ENCODE peak calls at places on chromosomes 1 and 21, in five cellular contexts. One of them, this sample, is unnamed.

GRCh38 chr1:182625716-182626504 is 21.7 kb upstream of the RGS16 start:
- DNase-seq in testis: no peak
- DNase-seq in ascending aorta: no peak
- DNase-seq in fibroblast of lung: no peak
- DNase-seq in astrocyte: no peak
- DNase-seq in this sample: no peak

GRCh38 chr1:186500804-186501203 is 39.9 kb upstream of the PDC start:
- DNase-seq in astrocyte: no peak
- DNase-seq in fibroblast of lung: no peak
- DNase-seq in ascending aorta: no peak
- DNase-seq in testis: no peak
- DNase-seq in this sample: no peak

GRCh38 chr1:161706483-161707347 is at the start of gene FCRLA:
- DNase-seq in fibroblast of lung: peak; percentile 74
- DNase-seq in astrocyte: peak; percentile 96
- DNase-seq in testis: no peak
- DNase-seq in ascending aorta: no peak
- DNase-seq in this sample: peak; percentile 95

GRCh38 chr1:205913451-205914204 is 29.6 kb downstream of the SLC26A9 start:
- DNase-seq in fibroblast of lung: peak; percentile 11
- DNase-seq in astrocyte: peak; percentile 41
- DNase-seq in ascending aorta: no peak
- DNase-seq in testis: peak; percentile 87
- DNase-seq in this sample: peak; percentile 11

GRCh38 chr1:83086346-83086745 is 912.6 kb downstream of the TTLL7 start:
- DNase-seq in astrocyte: no peak
- DNase-seq in fibroblast of lung: no peak
- DNase-seq in ascending aorta: no peak
- DNase-seq in testis: peak; percentile 15
- DNase-seq in this sample: no peak

GRCh38 chr1:44484155-44484688 is 79.2 kb downstream of the RNF220 start:
- DNase-seq in fibroblast of lung: no peak
- DNase-seq in ascending aorta: no peak
- DNase-seq in astrocyte: peak; percentile 73
- DNase-seq in testis: no peak
- DNase-seq in this sample: peak; percentile 27

GRCh38 chr21:35401476-35401875 is 352.4 kb upstream of the RUNX1 start:
- DNase-seq in ascending aorta: no peak
- DNase-seq in astrocyte: peak; percentile 85
- DNase-seq in fibroblast of lung: no peak
- DNase-seq in testis: no peak
- DNase-seq in this sample: peak; percentile 27

GRCh38 chr1:2415337-2415736 is 3.0 kb upstream of the PEX10 start:
- DNase-seq in astrocyte: no peak
- DNase-seq in testis: no peak
- DNase-seq in ascending aorta: no peak
- DNase-seq in fibroblast of lung: no peak
- DNase-seq in this sample: no peak

GRCh38 chr1:84603941-84604830 is 29.9 kb upstream of the CTBS start:
- DNase-seq in testis: no peak
- DNase-seq in ascending aorta: peak; percentile 52
- DNase-seq in fibroblast of lung: peak; percentile 60
- DNase-seq in astrocyte: peak; percentile 88
- DNase-seq in this sample: peak; percentile 84

GRCh38 chr1:232016636-232017035 is 390.0 kb downstream of the DISC1 start:
- DNase-seq in astrocyte: peak; percentile 24
- DNase-seq in ascending aorta: no peak
- DNase-seq in testis: no peak
- DNase-seq in fibroblast of lung: peak; percentile 55
- DNase-seq in this sample: no peak

GRCh38 chr1:35386954-35387353 is 118.4 kb downstream of the ZMYM4 start:
- DNase-seq in fibroblast of lung: no peak
- DNase-seq in testis: no peak
- DNase-seq in ascending aorta: no peak
- DNase-seq in astrocyte: no peak
- DNase-seq in this sample: no peak

GRCh38 chr1:16165548-16165947 is 9.7 kb upstream of the EPHA2 start:
- DNase-seq in astrocyte: no peak
- DNase-seq in ascending aorta: no peak
- DNase-seq in testis: no peak
- DNase-seq in fibroblast of lung: no peak
- DNase-seq in this sample: no peak

GRCh38 chr1:20137055-20137454 is 2.1 kb upstream of the PLA2G2F start:
- DNase-seq in astrocyte: no peak
- DNase-seq in testis: no peak
- DNase-seq in ascending aorta: no peak
- DNase-seq in fibroblast of lung: no peak
- DNase-seq in this sample: no peak

GRCh38 chr1:29853716-29854330 is 617.5 kb downstream of the PTPRU start:
- DNase-seq in testis: no peak
- DNase-seq in astrocyte: no peak
- DNase-seq in fibroblast of lung: no peak
- DNase-seq in ascending aorta: no peak
- DNase-seq in this sample: no peak

GRCh38 chr1:55747285-55747890 is 532.2 kb upstream of the USP24 start:
- DNase-seq in testis: no peak
- DNase-seq in astrocyte: peak; percentile 25
- DNase-seq in fibroblast of lung: peak; percentile 56
- DNase-seq in ascending aorta: no peak
- DNase-seq in this sample: no peak

GRCh38 chr1:39128126-39128525 is 76.4 kb upstream of the MACF1 start:
- DNase-seq in astrocyte: no peak
- DNase-seq in ascending aorta: no peak
- DNase-seq in testis: no peak
- DNase-seq in fibroblast of lung: no peak
- DNase-seq in this sample: no peak

GRCh38 chr1:85325920-85326319 is 49.5 kb upstream of the BCL10 start:
- DNase-seq in fibroblast of lung: no peak
- DNase-seq in astrocyte: no peak
- DNase-seq in testis: no peak
- DNase-seq in ascending aorta: no peak
- DNase-seq in this sample: no peak

GRCh38 chr1:200909071-200909470 is 14.4 kb downstream of the INAVA start:
- DNase-seq in fibroblast of lung: no peak
- DNase-seq in astrocyte: no peak
- DNase-seq in ascending aorta: no peak
- DNase-seq in testis: no peak
- DNase-seq in this sample: no peak

GRCh38 chr1:212909652-212910063 is 40.7 kb upstream of the VASH2 start:
- DNase-seq in testis: no peak
- DNase-seq in fibroblast of lung: no peak
- DNase-seq in ascending aorta: no peak
- DNase-seq in astrocyte: no peak
- DNase-seq in this sample: no peak

GRCh38 chr1:110494036-110494435 is 24.9 kb downstream of the KCNA10 start:
- DNase-seq in testis: no peak
- DNase-seq in fibroblast of lung: no peak
- DNase-seq in astrocyte: no peak
- DNase-seq in ascending aorta: no peak
- DNase-seq in this sample: no peak

GRCh38 chr1:10514490-10515235 is 39.9 kb downstream of the PEX14 start:
- DNase-seq in ascending aorta: no peak
- DNase-seq in testis: no peak
- DNase-seq in astrocyte: peak; percentile 22
- DNase-seq in fibroblast of lung: peak; percentile 51
- DNase-seq in this sample: peak; percentile 33

GRCh38 chr1:31062867-31063380 is 2.6 kb downstream of the PUM1 start:
- DNase-seq in fibroblast of lung: no peak
- DNase-seq in testis: no peak
- DNase-seq in ascending aorta: no peak
- DNase-seq in astrocyte: no peak
- DNase-seq in this sample: no peak
- H3K4me3 ChIP-seq in fibroblast of lung: peak overlapping the region; percentile 76
- H3K4me3 ChIP-seq in testis: no peak overlapping the region
- H3K4me3 ChIP-seq in ascending aorta: peak overlapping the region; percentile 60
- H3K4me3 ChIP-seq in astrocyte: peak overlapping the region; percentile 99
- H3K4me3 ChIP-seq in this sample: peak overlapping the region; percentile 94

DNA sequence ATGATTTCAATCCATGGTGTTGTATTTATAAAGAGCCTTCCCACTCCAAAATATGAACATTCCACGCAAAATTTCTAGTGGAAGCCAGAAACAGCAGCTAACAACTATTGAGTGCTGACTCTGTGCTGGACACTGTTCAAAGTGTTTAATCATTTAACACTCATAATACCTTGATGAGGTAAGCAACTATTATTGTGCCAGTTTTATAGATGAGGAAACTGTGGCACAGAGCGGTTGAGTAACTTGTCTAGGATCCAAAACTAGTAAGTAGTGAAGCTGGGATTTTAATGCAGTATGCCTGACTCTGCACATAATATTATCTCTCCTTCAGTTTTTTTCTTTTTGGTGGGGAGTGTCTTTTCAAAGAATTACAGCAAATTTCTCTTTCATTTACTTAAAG is 228.3 kb downstream of the SLC35F3 start:
- DNase-seq in ascending aorta: no peak
- DNase-seq in astrocyte: no peak
- DNase-seq in testis: no peak
- DNase-seq in fibroblast of lung: no peak
- DNase-seq in this sample: no peak
- H3K27ac ChIP-seq in ascending aorta: no peak overlapping the region
- H3K27ac ChIP-seq in astrocyte: no peak overlapping the region
- H3K27ac ChIP-seq in testis: no peak overlapping the region
- H3K27ac ChIP-seq in fibroblast of lung: no peak overlapping the region
- H3K27ac ChIP-seq in this sample: no peak overlapping the region

GRCh38 chr1:160219062-160219929 is 14.1 kb downstream of the PEA15 start:
- DNase-seq in astrocyte: peak; percentile 50
- DNase-seq in fibroblast of lung: peak; percentile 84
- DNase-seq in ascending aorta: no peak
- DNase-seq in testis: peak; percentile 69
- DNase-seq in this sample: peak; percentile 50
- TF ChIP-seq CTCF in astrocyte: peak; percentile 47
- TF ChIP-seq CTCF in fibroblast of lung: peak; percentile 79
- TF ChIP-seq CTCF in ascending aorta: peak; percentile 65
- TF ChIP-seq CTCF in testis: peak; percentile 51
- TF ChIP-seq CTCF in this sample: peak; percentile 80

GRCh38 chr1:175887981-175888428 is 144.6 kb upstream of the TNR start:
- DNase-seq in astrocyte: no peak
- DNase-seq in fibroblast of lung: peak; percentile 45
- DNase-seq in ascending aorta: no peak
- DNase-seq in testis: peak; percentile 85
- DNase-seq in this sample: peak; percentile 61
- H3K4me3 ChIP-seq in astrocyte: no peak overlapping the region
- H3K4me3 ChIP-seq in fibroblast of lung: no peak overlapping the region
- H3K4me3 ChIP-seq in ascending aorta: no peak overlapping the region
- H3K4me3 ChIP-seq in testis: peak overlapping the region; percentile 31
- H3K4me3 ChIP-seq in this sample: no peak overlapping the region

GRCh38 chr1:42312576-42313212 is 22.3 kb downstream of the FOXJ3 start:
- DNase-seq in astrocyte: no peak
- DNase-seq in ascending aorta: no peak
- DNase-seq in fibroblast of lung: no peak
- DNase-seq in testis: no peak
- DNase-seq in this sample: no peak
- H3K27ac ChIP-seq in astrocyte: no peak overlapping the region
- H3K27ac ChIP-seq in ascending aorta: no peak overlapping the region
- H3K27ac ChIP-seq in fibroblast of lung: no peak overlapping the region
- H3K27ac ChIP-seq in testis: no peak overlapping the region
- H3K27ac ChIP-seq in this sample: no peak overlapping the region

GRCh38 chr21:45588086-45588825 is 46.0 kb upstream of the SLC19A1 start:
- DNase-seq in ascending aorta: no peak
- DNase-seq in fibroblast of lung: no peak
- DNase-seq in astrocyte: no peak
- DNase-seq in testis: peak; percentile 2
- DNase-seq in this sample: no peak
- TF ChIP-seq CTCF in ascending aorta: no peak
- TF ChIP-seq CTCF in fibroblast of lung: no peak
- TF ChIP-seq CTCF in astrocyte: no peak
- TF ChIP-seq CTCF in testis: no peak
- TF ChIP-seq CTCF in this sample: no peak

GRCh38 chr1:166884040-166884642 is 8.1 kb upstream of the TADA1 start:
- DNase-seq in fibroblast of lung: no peak
- DNase-seq in testis: peak; percentile 76
- DNase-seq in astrocyte: no peak
- DNase-seq in ascending aorta: no peak
- DNase-seq in this sample: peak; percentile 24
- H3K4me3 ChIP-seq in fibroblast of lung: no peak overlapping the region
- H3K4me3 ChIP-seq in testis: peak overlapping the region; percentile 34
- H3K4me3 ChIP-seq in astrocyte: no peak overlapping the region
- H3K4me3 ChIP-seq in ascending aorta: no peak overlapping the region
- H3K4me3 ChIP-seq in this sample: no peak overlapping the region

GRCh38 chr1:209674957-209675566 is at the start of gene G0S2:
- DNase-seq in astrocyte: peak; percentile 29
- DNase-seq in fibroblast of lung: peak; percentile 87
- DNase-seq in ascending aorta: no peak
- DNase-seq in testis: peak; percentile 91
- DNase-seq in this sample: no peak
- H3K27ac ChIP-seq in astrocyte: no peak within 1 kb of the TSS
- H3K27ac ChIP-seq in fibroblast of lung: no peak within 1 kb of the TSS
- H3K27ac ChIP-seq in ascending aorta: peak within 1 kb of the TSS; percentile 13
- H3K27ac ChIP-seq in testis: peak within 1 kb of the TSS; percentile 37
- H3K27ac ChIP-seq in this sample: no peak within 1 kb of the TSS

GRCh38 chr1:77891200-77891599 is 2.8 kb downstream of the NEXN start:
- DNase-seq in testis: no peak
- DNase-seq in fibroblast of lung: no peak
- DNase-seq in ascending aorta: no peak
- DNase-seq in astrocyte: no peak
- DNase-seq in this sample: no peak

GRCh38 chr1:77888429-77889239 is at the start of gene NEXN:
- DNase-seq in testis: peak; percentile 78
- DNase-seq in fibroblast of lung: peak; percentile 92
- DNase-seq in ascending aorta: peak; percentile 49
- DNase-seq in astrocyte: peak; percentile 78
- DNase-seq in this sample: peak; percentile 76

GRCh38 chr1:77889671-77890070 is 1.2 kb downstream of the NEXN start:
- DNase-seq in astrocyte: peak; percentile 92
- DNase-seq in testis: no peak
- DNase-seq in ascending aorta: no peak
- DNase-seq in fibroblast of lung: peak; percentile 83
- DNase-seq in this sample: peak; percentile 60

GRCh38 chr1:77889240-77889637 is 815 bp downstream of the NEXN start:
- DNase-seq in fibroblast of lung: peak; percentile 79
- DNase-seq in testis: no peak
- DNase-seq in astrocyte: peak; percentile 51
- DNase-seq in ascending aorta: no peak
- DNase-seq in this sample: peak; percentile 17

DNA sequence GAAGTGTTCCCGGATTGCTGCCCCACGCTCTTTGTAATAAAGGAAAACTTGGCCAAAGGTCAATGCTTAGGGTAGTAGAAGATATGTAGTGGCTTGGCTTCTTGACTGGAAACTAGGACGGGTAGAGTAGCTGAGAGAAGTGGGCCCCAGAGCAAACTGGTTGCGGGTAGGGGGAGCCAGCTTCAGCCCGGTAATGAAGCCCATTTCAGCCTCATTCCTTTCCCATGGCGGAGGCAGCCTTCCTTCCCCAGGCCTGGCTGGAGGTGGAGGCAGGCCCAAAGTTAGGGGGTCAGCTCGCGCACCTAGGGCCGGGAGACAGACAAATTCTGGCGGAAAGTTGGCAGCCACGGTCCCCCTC is 374 bp upstream of the NEXN start:
- DNase-seq in testis: no peak
- DNase-seq in astrocyte: peak; percentile 85
- DNase-seq in ascending aorta: no peak
- DNase-seq in fibroblast of lung: peak; percentile 95
- DNase-seq in this sample: peak; percentile 53
- TF ChIP-seq CTCF in testis: no peak
- TF ChIP-seq CTCF in astrocyte: no peak
- TF ChIP-seq CTCF in ascending aorta: no peak
- TF ChIP-seq CTCF in fibroblast of lung: peak; percentile 39
- TF ChIP-seq CTCF in this sample: peak; percentile 46

GRCh38 chr1:109091196-109092193 is 931 bp downstream of the TMEM167B start:
- DNase-seq in fibroblast of lung: peak; percentile 15
- DNase-seq in astrocyte: peak; percentile 53
- DNase-seq in testis: no peak
- DNase-seq in ascending aorta: no peak
- DNase-seq in this sample: peak; percentile 54
- H3K4me3 ChIP-seq in fibroblast of lung: peak overlapping the region; percentile 86
- H3K4me3 ChIP-seq in astrocyte: peak overlapping the region; percentile 77
- H3K4me3 ChIP-seq in testis: peak overlapping the region; percentile 82
- H3K4me3 ChIP-seq in ascending aorta: peak overlapping the region; percentile 61
- H3K4me3 ChIP-seq in this sample: peak overlapping the region; percentile 94